ENCODE peak calls at places on chromosomes 3 and 15, in ten cellular contexts. P, Z, T, R, E, G, I, Y, A and C are unnamed samples.
A peak's percentile ranks its signal among the peaks of the same experiment; 100 is the strongest.

GRCh38 chr3:4687167-4687566 is 194.0 kb downstream of the ITPR1 start:
- DNase-seq in P (no peak), Z (no peak), T (no peak), R (no peak), E (no peak), G (no peak), I (no peak), Y (peak; percentile 59), A (no peak), C (no peak)

GRCh38 chr3:120203016-120203415 is 82.0 kb downstream of the GPR156 start:
- DNase-seq in P (no peak), Z (no peak), T (no peak), R (peak; percentile 29), E (no peak), G (no peak), I (peak; percentile 67), Y (peak; percentile 61), A (no peak), C (no peak)

GRCh38 chr15:68559342-68560310 is 19.2 kb upstream of the CORO2B start:
- DNase-seq in P (peak; percentile 88), Z (peak; percentile 63), T (peak; percentile 86), R (peak; percentile 87), E (peak; percentile 92), G (peak; percentile 50), I (peak; percentile 71), Y (peak; percentile 68), A (peak; percentile 95), C (peak; percentile 58)

GRCh38 chr15:79450648-79451047 is 18.5 kb downstream of the MINAR1 start:
- DNase-seq in P (peak; percentile 13), Z (no peak), T (no peak), R (no peak), E (no peak), G (no peak), I (no peak), Y (no peak), A (no peak), C (no peak)

GRCh38 chr15:85793641-85794597 is 806 bp downstream of the KLHL25 start:
- DNase-seq in P (peak; percentile 50), Z (peak; percentile 37), T (peak; percentile 41), R (peak; percentile 36), E (peak; percentile 66), G (peak; percentile 13), I (peak; percentile 48), Y (peak; percentile 30), A (peak; percentile 85), C (no peak)

GRCh38 chr15:31442203-31443090 is 115.8 kb downstream of the KLF13 start:
- DNase-seq in P (peak; percentile 77), Z (no peak), T (peak; percentile 35), R (no peak), E (no peak), G (no peak), I (no peak), Y (peak; percentile 89), A (no peak), C (no peak)

GRCh38 chr3:43477600-43477999 is 144.2 kb downstream of the ANO10 start:
- DNase-seq in P (no peak), Z (peak; percentile 81), T (peak; percentile 23), R (no peak), E (no peak), G (peak; percentile 47), I (no peak), Y (no peak), A (no peak), C (no peak)

GRCh38 chr3:45038096-45038455 is 12.0 kb downstream of the CLEC3B start:
- DNase-seq in P (no peak), Z (no peak), T (no peak), R (no peak), E (no peak), G (no peak), I (no peak), Y (no peak), A (no peak), C (no peak)

GRCh38 chr3:46065751-46066256 is 38.5 kb upstream of the XCR1 start:
- DNase-seq in P (no peak), Z (no peak), T (no peak), R (no peak), E (no peak), G (no peak), I (no peak), Y (no peak), A (no peak), C (no peak)

GRCh38 chr3:126083138-126083445 is 832 bp downstream of the SLC41A3 start:
- DNase-seq in P (peak; percentile 23), Z (no peak), T (no peak), R (no peak), E (no peak), G (no peak), I (no peak), Y (no peak), A (no peak), C (no peak)

GRCh38 chr15:50798684-50799083 is 33.2 kb upstream of the SPPL2A start:
- DNase-seq in P (no peak), Z (no peak), T (no peak), R (no peak), E (no peak), G (no peak), I (no peak), Y (peak; percentile 12), A (no peak), C (no peak)

GRCh38 chr3:9623148-9623547 is 26.2 kb upstream of the MTMR14 start:
- DNase-seq in P (no peak), Z (no peak), T (no peak), R (no peak), E (no peak), G (no peak), I (no peak), Y (peak; percentile 4), A (no peak), C (no peak)

GRCh38 chr15:51121631-51122225 is 27.0 kb upstream of the TNFAIP8L3 start:
- DNase-seq in P (no peak), Z (no peak), T (no peak), R (no peak), E (no peak), G (no peak), I (no peak), Y (peak; percentile 49), A (no peak), C (no peak)

GRCh38 chr15:78023081-78023665 is 54.3 kb downstream of the TBC1D2B start:
- DNase-seq in P (no peak), Z (no peak), T (no peak), R (no peak), E (no peak), G (no peak), I (no peak), Y (no peak), A (no peak), C (no peak)

GRCh38 chr15:90560229-90560771 is 30.6 kb downstream of the CRTC3 start:
- DNase-seq in P (no peak), Z (no peak), T (peak; percentile 48), R (peak; percentile 60), E (no peak), G (no peak), I (peak; percentile 50), Y (peak; percentile 96), A (no peak), C (no peak)
- H3K27ac ChIP-seq in P (no peak overlapping the region), Z (peak overlapping the region; percentile 68), T (peak overlapping the region; percentile 88), R (peak overlapping the region; percentile 83), E (peak overlapping the region; percentile 83), G (no peak overlapping the region), I (peak overlapping the region; percentile 48), Y (peak overlapping the region; percentile 24), A (peak overlapping the region; percentile 92), C (peak overlapping the region; percentile 56)

GRCh38 chr3:191339313-191339917 is 9.1 kb upstream of the UTS2B start:
- DNase-seq in P (no peak), Z (no peak), T (no peak), R (no peak), E (no peak), G (no peak), I (no peak), Y (no peak), A (no peak), C (no peak)

GRCh38 chr3:191334359-191334893 is 4.1 kb upstream of the UTS2B start:
- DNase-seq in P (no peak), Z (no peak), T (no peak), R (no peak), E (no peak), G (no peak), I (no peak), Y (no peak), A (no peak), C (no peak)

GRCh38 chr3:191333481-191333880 is 3.2 kb upstream of the UTS2B start:
- DNase-seq in P (no peak), Z (no peak), T (no peak), R (no peak), E (no peak), G (no peak), I (no peak), Y (no peak), A (no peak), C (no peak)

GRCh38 chr3:191338177-191338488 is 7.8 kb upstream of the UTS2B start:
- DNase-seq in P (no peak), Z (no peak), T (no peak), R (no peak), E (no peak), G (no peak), I (no peak), Y (no peak), A (no peak), C (no peak)

DNA sequence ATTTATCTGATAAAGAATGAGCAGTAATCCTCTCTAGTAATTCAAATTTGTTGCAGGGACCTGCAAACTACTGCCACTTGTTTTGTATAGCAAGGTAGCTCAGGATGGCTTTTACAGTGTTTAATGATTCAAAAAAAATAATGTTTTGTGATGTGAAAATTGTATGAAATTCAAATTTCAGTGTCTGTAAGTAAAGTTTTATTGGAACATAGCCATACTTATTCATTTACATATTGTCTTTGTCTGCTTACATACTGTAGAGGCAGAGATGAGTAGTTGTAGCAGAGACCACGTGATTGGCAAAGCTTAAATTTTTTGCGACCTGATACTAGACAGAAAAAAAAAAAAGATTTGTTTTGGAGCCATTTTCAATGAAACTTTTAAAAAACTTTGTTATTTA is 6.5 kb upstream of the UTS2B start:
- DNase-seq in P (no peak), Z (no peak), T (no peak), R (no peak), E (no peak), G (no peak), I (no peak), Y (no peak), A (no peak), C (no peak)
- H3K27ac ChIP-seq in P (no peak overlapping the region), Z (no peak overlapping the region), T (no peak overlapping the region), R (peak overlapping the region; percentile 75), E (no peak overlapping the region), G (no peak overlapping the region), I (no peak overlapping the region), Y (no peak overlapping the region), A (no peak overlapping the region), C (no peak overlapping the region)

DNA sequence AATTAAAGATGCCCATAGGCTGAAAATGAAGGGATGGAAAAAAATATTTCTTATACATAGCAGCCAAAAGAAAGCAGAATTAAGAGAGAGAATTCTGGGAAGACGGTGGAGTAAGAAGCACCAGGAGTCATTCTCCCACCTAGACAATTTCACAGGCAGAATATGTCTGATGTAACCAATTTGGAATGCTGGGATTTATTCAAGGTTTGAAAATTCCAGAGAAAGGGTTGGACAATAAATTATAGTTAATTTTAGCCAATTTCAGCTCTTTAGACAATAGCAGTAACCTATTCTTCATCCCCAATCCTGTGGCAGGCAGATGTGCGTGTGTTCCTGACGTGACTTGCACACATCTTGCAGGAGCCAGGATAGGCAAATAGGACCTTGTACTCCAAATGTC is 541.0 kb upstream of the NAALADL2 start:
- DNase-seq in P (no peak), Z (no peak), T (no peak), R (no peak), E (no peak), G (no peak), I (no peak), Y (peak; percentile 28), A (no peak), C (no peak)
- H3K27ac ChIP-seq in P (no peak overlapping the region), Z (no peak overlapping the region), T (no peak overlapping the region), R (no peak overlapping the region), E (no peak overlapping the region), G (no peak overlapping the region), I (no peak overlapping the region), Y (no peak overlapping the region), A (no peak overlapping the region), C (no peak overlapping the region)

GRCh38 chr3:11136116-11136515 is 18.2 kb upstream of the HRH1 start:
- DNase-seq in P (no peak), Z (no peak), T (no peak), R (no peak), E (no peak), G (no peak), I (no peak), Y (peak; percentile 58), A (no peak), C (no peak)
- H3K27ac ChIP-seq in P (no peak overlapping the region), Z (no peak overlapping the region), T (peak overlapping the region; percentile 47), R (peak overlapping the region; percentile 77), E (no peak overlapping the region), G (no peak overlapping the region), I (no peak overlapping the region), Y (peak overlapping the region; percentile 92), A (peak overlapping the region; percentile 49), C (no peak overlapping the region)